ENCODE peak calls at places on chromosome 5, in eight cellular contexts. T is HFF-Myc, D is fibroblast of the aortic adventitia, V is upper lobe of left lung, B is colonic mucosa, X is uterus, G is fibroblast of mammary gland, R is AG04450. U is an unnamed sample.

GRCh38 chr5:170235881-170236864 is 3.4 kb downstream of the C5orf58 start:
- DNase-seq in X (no peak), T (no peak), V (no peak), G (no peak), R (no peak), B (no peak), D (no peak), U (no peak)

GRCh38 chr5:93072831-93073459 is 508.1 kb downstream of the NR2F1-AS1 start:
- DNase-seq in R (no peak), G (peak), B (no peak), T (no peak), X (no peak), V (no peak), D (peak), U (no peak)

GRCh38 chr5:147835386-147835798 is 3.9 kb upstream of the SPINK1 start:
- DNase-seq in B (no peak), D (no peak), R (no peak), G (no peak), X (no peak), T (no peak), V (no peak), U (no peak)

GRCh38 chr5:104385901-104386300 is 823.3 kb upstream of the NUDT12 start:
- DNase-seq in D (no peak), T (no peak), X (no peak), B (no peak), V (no peak), G (no peak), R (no peak), U (peak)

GRCh38 chr5:113693205-113693553 is 179.7 kb downstream of the YTHDC2 start:
- DNase-seq in X (no peak), D (no peak), R (no peak), V (no peak), G (no peak), T (no peak), B (no peak), U (no peak)

GRCh38 chr5:56415356-56415765 is 182.2 kb upstream of the ANKRD55 start:
- DNase-seq in T (no peak), X (no peak), G (no peak), D (peak), R (peak), V (peak), B (peak), U (peak)

GRCh38 chr5:39811381-39811780 is 386.6 kb upstream of the DAB2 start:
- DNase-seq in G (no peak), D (no peak), X (no peak), R (no peak), V (no peak), B (no peak), T (no peak), U (no peak)

GRCh38 chr5:105924366-105924765 is 1746.4 kb downstream of the EFNA5 start:
- DNase-seq in G (peak), X (no peak), D (peak), V (no peak), T (no peak), B (no peak), R (peak), U (no peak)

GRCh38 chr5:34616665-34617064 is 39.5 kb upstream of the RAI14 start:
- DNase-seq in X (no peak), D (no peak), V (no peak), T (no peak), G (no peak), R (no peak), B (no peak), U (no peak)

DNA sequence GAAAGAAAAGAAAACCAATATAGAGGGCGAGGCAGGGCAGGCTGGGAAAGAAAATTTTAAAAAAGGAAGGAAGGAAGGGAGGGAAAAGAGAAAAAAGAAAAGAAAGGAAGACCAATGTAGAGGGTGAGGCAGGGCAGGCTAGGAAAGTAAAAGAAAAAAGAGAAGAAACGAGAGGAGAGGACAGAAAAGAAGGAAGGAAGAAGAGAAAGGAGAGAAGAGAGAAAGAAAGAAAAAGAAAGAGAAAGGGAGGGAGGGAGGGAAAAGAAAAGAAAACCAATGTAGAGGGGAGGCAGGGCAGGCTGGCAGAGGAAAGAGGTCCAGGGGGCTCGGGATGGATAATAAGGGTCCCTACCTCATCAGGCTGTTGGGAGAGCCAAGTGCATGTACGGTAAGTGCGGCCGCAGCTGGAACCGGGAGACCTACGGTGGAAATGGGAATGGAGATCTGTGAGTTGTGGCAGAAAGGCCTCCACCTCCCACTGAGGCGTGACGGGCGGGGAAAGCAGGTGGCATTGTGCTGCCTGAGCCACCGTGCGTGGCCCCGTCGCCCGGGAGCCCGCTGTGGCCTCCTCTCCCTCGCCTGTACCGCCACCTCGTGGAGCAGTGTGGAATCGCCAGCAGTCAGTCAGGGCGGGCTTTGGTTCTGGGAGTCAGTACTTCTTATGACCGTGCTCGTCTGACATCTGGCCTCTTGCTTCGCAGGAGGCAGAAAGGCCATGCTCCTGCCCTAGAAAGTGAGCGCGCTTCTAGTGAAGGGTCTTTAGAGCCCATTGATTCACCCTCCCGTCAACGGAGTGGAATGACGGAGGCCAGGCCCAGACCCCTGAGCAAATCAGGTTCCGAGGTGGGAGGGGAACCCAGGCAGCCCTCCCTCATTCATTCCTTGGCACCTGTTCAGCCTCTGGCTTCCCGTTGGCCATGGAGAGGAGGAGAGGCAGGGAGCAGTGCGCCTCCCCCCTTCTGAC is 10.4 kb upstream of the NHP2 start:
- DNase-seq in R (no peak), T (peak), D (peak), B (peak), V (peak), G (peak), X (peak), U (no peak)
- H3K4me3 ChIP-seq in R (peak), T (no peak), D (peak), B (no peak), V (no peak), G (no peak), X (no peak), U (no peak)

DNA sequence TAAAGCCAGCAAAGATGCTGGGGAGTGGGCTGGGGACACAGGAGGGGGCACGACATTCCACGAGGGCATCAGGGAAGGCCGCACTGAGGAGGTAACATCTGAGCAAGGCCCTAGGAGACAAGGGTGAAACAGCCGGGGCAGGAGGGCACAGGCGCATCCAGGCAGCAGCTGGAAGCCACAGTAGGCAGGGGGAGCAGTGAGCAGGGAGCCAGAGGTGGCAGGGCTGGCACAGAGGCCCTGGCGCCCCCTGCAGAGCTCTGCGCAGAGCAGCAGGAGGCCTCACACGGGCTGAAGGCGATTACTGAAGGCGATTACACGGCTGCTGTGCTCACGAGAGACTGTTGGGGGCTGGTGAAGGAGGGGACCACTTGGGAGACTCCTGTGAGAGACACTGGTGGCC is 15.4 kb downstream of the LMAN2 start:
- DNase-seq in X (no peak), D (no peak), G (peak), B (no peak), R (no peak), V (no peak), T (no peak), U (no peak)
- TF ChIP-seq CTCF in X (no peak), D (no peak), G (peak), B (peak), R (peak), V (no peak), T (peak), U (peak)

GRCh38 chr5:11902304-11902703 is 1.9 kb downstream of the CTNND2 start:
- DNase-seq in G (no peak), R (no peak), V (no peak), D (no peak), X (no peak), B (no peak), T (no peak), U (no peak)

GRCh38 chr5:11905209-11905608 is 963 bp upstream of the CTNND2 start:
- DNase-seq in V (no peak), G (no peak), B (no peak), R (no peak), D (no peak), X (no peak), T (no peak), U (no peak)

GRCh38 chr5:11904270-11904906 is at the start of gene CTNND2:
- DNase-seq in G (no peak), D (no peak), B (no peak), T (no peak), X (no peak), V (no peak), R (no peak), U (no peak)

GRCh38 chr5:11903614-11904269 is 504 bp downstream of the CTNND2 start:
- DNase-seq in X (no peak), B (no peak), T (no peak), V (no peak), G (no peak), R (no peak), D (no peak), U (no peak)

DNA sequence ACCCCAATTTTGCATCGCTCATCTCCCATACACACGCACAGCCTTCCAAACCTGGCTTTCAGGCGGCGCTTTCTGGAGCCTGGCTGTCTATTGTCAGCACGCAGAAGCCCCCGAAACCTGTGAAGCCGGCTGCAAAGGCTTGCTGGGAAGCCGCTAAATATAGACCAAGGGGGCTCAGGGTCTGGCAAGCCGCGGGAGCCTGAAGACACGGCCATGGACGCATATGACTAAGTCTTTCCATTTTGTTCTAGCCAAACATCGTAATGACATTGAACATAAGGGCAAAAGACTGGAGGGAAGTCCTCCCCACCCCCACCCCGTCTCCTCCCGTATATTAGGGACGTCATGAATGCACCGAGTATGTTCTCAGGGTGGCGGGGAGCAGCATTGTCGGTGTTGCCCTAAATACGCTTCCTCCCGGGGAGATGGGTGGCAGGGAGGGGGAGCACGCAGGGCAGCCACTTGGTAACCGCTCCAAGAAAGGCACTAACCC is 1.1 kb downstream of the CTNND2 start:
- DNase-seq in B (no peak), D (no peak), V (no peak), X (no peak), R (no peak), T (no peak), G (no peak), U (no peak)
- H3K4me3 ChIP-seq in B (no peak), D (no peak), V (peak), X (no peak), R (no peak), T (no peak), G (no peak), U (peak)

DNA sequence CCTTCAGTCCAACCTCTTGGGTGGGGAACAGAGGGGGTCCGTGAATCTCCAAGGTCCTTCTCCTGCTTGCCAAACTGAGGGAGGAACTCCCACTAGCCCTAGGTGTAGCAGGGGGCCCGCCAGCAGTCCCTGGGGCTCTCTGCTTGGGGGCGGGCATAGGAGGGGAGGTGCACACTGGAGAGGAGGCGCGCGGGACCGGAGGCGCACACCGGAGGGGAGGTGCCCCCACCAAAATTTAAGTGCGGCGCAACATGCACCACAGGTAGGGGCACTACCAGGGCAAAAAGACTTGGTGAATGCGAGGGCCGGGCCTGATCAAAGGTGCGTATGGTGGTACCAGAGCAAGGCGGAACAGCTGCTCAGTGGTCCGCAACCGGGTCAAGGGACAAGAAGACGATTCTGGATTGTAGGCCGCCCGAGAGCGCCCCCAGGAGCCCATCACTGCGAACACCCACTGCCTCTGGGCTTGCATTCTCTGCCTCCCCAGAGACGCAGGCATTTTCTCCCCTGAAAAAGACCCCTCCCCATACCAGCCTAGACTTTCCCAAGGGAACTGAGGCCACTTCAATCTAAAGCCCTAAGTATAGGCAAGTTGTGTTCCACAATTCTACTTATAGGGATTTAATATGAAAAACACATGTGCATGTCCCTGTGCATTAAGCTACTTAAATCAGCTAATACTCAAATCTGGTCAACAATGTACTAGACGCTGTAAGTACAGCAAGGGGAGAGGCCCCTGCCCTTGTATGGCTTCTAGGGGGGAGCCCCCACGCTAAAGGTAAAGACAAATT is 50.6 kb downstream of the TGFBI start:
- DNase-seq in B (no peak), X (no peak), D (no peak), G (no peak), R (no peak), V (no peak), T (no peak), U (no peak)
- TF ChIP-seq CTCF in B (no peak), X (no peak), D (no peak), G (no peak), R (no peak), V (no peak), T (no peak), U (peak)

DNA sequence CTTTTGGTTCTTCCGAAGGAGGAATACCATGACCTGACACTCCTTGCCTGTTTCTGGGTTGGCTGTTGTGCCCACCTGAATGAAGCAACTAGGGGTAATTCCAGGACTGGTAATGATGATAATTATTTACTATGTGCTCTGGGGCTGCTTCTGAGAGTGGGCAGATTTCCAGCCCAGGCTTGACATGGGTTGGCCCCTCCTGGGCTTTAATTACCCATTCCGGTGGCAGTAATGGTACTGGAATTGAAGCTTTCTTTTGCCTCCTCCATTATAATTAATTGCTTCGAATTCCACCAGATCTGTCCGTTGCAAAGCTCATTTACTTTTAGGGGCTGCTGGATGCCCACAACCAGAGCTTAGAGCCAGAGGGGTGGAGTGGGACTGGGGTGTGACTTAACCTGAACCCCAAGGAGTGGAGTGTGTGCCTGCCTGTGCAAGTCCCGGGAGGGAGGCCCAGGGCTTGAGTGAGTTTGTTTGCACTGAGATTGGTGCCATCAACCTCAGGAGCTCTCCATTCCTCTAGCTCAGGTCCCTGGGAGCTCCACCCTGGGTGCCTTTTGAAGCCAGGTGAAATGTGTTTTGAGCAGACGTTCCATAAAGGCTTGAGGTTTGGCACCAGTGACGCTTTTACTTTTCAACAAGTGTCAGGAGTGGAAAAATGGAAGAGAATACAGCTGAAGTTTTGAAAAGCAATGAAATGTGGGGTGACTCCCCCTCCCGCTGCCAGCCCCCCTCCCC is 214.6 kb downstream of the PDZD2 start:
- DNase-seq in D (no peak), B (no peak), X (no peak), V (peak), T (no peak), G (no peak), R (no peak), U (no peak)
- H3K4me3 ChIP-seq in D (no peak), B (no peak), X (peak), V (peak), T (no peak), G (no peak), R (no peak), U (no peak)

GRCh38 chr5:32854473-32854872 is 143.4 kb downstream of the NPR3 start:
- DNase-seq in T (no peak), B (no peak), R (no peak), D (no peak), V (no peak), X (no peak), G (no peak), U (no peak)

GRCh38 chr5:32850792-32851191 is 139.7 kb downstream of the NPR3 start:
- DNase-seq in X (no peak), T (no peak), D (no peak), B (no peak), R (no peak), G (no peak), V (no peak), U (no peak)

GRCh38 chr5:32848681-32849080 is 137.6 kb downstream of the NPR3 start:
- DNase-seq in D (peak), V (no peak), G (no peak), R (peak), B (no peak), X (no peak), T (no peak), U (no peak)

GRCh38 chr5:32851774-32852173 is 140.7 kb downstream of the NPR3 start:
- DNase-seq in G (no peak), D (no peak), R (no peak), B (no peak), X (no peak), T (no peak), V (no peak), U (no peak)

GRCh38 chr5:32852535-32852934 is 141.4 kb downstream of the NPR3 start:
- DNase-seq in T (no peak), X (no peak), D (peak), R (peak), G (peak), B (no peak), V (no peak), U (peak)
- TF ChIP-seq CTCF in T (peak), X (no peak), D (peak), R (peak), G (peak), B (no peak), V (peak), U (peak)

GRCh38 chr5:178462846-178463245 is 127.3 kb downstream of the COL23A1 start:
- DNase-seq in X (no peak), V (no peak), B (no peak), T (no peak), G (no peak), D (no peak), R (no peak), U (no peak)
- H3K4me3 ChIP-seq in X (no peak), V (no peak), B (no peak), T (no peak), G (no peak), D (no peak), R (no peak), U (no peak)

GRCh38 chr5:138337685-138338410 is at the start of gene FAM53C:
- DNase-seq in V (peak), X (peak), T (peak), D (peak), R (peak), B (peak), G (peak), U (peak)
- TF ChIP-seq CTCF in V (no peak), X (no peak), T (no peak), D (no peak), R (no peak), B (no peak), G (no peak), U (no peak)